ENCODE peak calls at places on chromosome 9, in four cellular contexts. I is pancreas; Z is PC-9; O is CD8-positive, alpha-beta memory T cell. S is an unnamed sample.

GRCh38 chr9:5560439-5560838 is 50.1 kb downstream of the PDCD1LG2 start:
- DNase-seq in I (no peak), Z (no peak), O (no peak), S (no peak)

GRCh38 chr9:106233116-106233515 is 538.8 kb downstream of the TMEM38B start:
- DNase-seq in I (no peak), Z (no peak), O (no peak), S (no peak)

GRCh38 chr9:14827805-14828204 is 82.4 kb downstream of the FREM1 start:
- DNase-seq in I (no peak), Z (no peak), O (no peak), S (no peak)

GRCh38 chr9:136804509-136805206 is 3.1 kb upstream of the RABL6 start:
- DNase-seq in I (no peak), Z (no peak), O (no peak), S (no peak)

GRCh38 chr9:89952401-89952800 is 347.6 kb downstream of the GADD45G start:
- DNase-seq in I (no peak), Z (no peak), O (no peak), S (no peak)

GRCh38 chr9:133587466-133587865 is 21.7 kb downstream of the FAM163B start:
- DNase-seq in I (no peak), Z (no peak), O (no peak), S (no peak)

GRCh38 chr9:79946718-79947117 is 375.0 kb downstream of the TLE4 start:
- DNase-seq in I (no peak), Z (no peak), O (no peak), S (no peak)

GRCh38 chr9:126805546-126806262 is 864 bp downstream of the ZBTB43 start:
- DNase-seq in I (peak; percentile 41), Z (peak; percentile 91), O (peak; percentile 77), S (peak; percentile 78)

GRCh38 chr9:119179701-119180100 is 189.5 kb downstream of the BRINP1 start:
- DNase-seq in I (no peak), Z (no peak), O (no peak), S (no peak)

GRCh38 chr9:92618633-92619225 is 51.2 kb downstream of the IPPK start:
- DNase-seq in I (peak; percentile 35), Z (no peak), O (no peak), S (no peak)

GRCh38 chr9:110814159-110814558 is 145.6 kb downstream of the MUSK start:
- DNase-seq in I (no peak), Z (peak; percentile 55), O (no peak), S (no peak)
- H3K4me1 ChIP-seq in I (no peaks in the 10 kb centered on the region), Z (no peaks in the 10 kb centered on the region), O (no peaks in the 10 kb centered on the region), S (no peaks in the 10 kb centered on the region)

GRCh38 chr9:98942906-98943681 is 613 bp upstream of the COL15A1 start:
- DNase-seq in I (no peak), Z (no peak), O (no peak), S (no peak)
- H3K27ac ChIP-seq in I (no peak overlapping the region), Z (no peak overlapping the region), O (no peak overlapping the region), S (peak overlapping the region; percentile 34)

DNA sequence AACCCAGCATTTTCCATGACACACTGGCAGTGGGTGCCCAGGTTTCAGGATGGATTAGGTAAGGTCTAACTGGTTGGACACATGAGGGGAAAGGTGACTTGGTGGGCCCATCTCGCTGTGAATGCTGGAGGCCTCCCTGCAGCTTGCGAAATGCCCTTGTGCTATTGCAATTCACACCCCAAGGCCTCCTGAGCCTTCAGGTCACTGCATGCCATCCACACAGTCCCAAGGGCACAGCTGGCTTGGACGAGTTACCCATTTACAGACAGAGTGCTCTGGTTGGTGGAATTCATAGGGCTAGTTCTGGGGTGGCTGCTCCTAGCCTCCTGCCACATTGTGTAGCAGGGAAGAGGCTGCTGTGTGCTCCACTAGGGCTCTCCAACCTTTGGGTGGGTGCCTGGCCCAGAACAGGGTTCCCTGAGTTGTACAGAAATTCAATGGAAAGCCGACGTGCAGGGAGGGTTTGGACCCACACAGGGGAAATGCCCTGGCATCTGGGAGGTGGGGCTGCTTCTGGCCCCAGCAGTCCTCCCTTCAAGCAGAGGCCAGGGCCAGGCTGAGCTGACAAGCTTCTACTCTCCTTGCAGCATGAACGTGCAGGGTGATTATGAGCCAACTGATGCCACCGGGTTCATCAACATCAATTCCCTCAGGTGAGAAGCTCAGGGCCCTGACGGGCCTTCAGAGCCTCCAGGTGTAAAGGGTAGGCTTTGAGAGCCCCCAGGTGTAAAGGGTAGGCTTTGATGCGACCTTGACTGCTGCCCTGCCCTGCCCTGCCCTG is 54.3 kb downstream of the ASS1 start:
- DNase-seq in I (no peak), Z (no peak), O (no peak), S (no peak)
- H3K27me3 ChIP-seq in I (no peaks in the 10 kb centered on the region), Z (no peaks in the 10 kb centered on the region), O (no peaks in the 10 kb centered on the region), S (no peaks in the 10 kb centered on the region)

GRCh38 chr9:33686942-33687341 is 108.4 kb upstream of the PRSS3 start:
- DNase-seq in I (no peak), Z (no peak), O (no peak), S (no peak)
- H3K4me1 ChIP-seq in I (no peaks in the 10 kb centered on the region), Z (peaks cover 10% of the 10 kb centered on the region), O (no peaks in the 10 kb centered on the region), S (no peaks in the 10 kb centered on the region)

GRCh38 chr9:108151161-108151586 is 661.6 kb upstream of the KLF4 start:
- DNase-seq in I (no peak), Z (peak; percentile 47), O (no peak), S (no peak)
- H3K27ac ChIP-seq in I (no peak overlapping the region), Z (no peak overlapping the region), O (no peak overlapping the region), S (no peak overlapping the region)

GRCh38 chr9:34524349-34524748 is 1.6 kb upstream of the ENHO start:
- DNase-seq in I (no peak), Z (no peak), O (no peak), S (no peak)
- H3K27me3 ChIP-seq in I (no peaks in the 10 kb centered on the region), Z (peaks cover 10% of the 10 kb centered on the region), O (no peaks in the 10 kb centered on the region), S (no peaks in the 10 kb centered on the region)

DNA sequence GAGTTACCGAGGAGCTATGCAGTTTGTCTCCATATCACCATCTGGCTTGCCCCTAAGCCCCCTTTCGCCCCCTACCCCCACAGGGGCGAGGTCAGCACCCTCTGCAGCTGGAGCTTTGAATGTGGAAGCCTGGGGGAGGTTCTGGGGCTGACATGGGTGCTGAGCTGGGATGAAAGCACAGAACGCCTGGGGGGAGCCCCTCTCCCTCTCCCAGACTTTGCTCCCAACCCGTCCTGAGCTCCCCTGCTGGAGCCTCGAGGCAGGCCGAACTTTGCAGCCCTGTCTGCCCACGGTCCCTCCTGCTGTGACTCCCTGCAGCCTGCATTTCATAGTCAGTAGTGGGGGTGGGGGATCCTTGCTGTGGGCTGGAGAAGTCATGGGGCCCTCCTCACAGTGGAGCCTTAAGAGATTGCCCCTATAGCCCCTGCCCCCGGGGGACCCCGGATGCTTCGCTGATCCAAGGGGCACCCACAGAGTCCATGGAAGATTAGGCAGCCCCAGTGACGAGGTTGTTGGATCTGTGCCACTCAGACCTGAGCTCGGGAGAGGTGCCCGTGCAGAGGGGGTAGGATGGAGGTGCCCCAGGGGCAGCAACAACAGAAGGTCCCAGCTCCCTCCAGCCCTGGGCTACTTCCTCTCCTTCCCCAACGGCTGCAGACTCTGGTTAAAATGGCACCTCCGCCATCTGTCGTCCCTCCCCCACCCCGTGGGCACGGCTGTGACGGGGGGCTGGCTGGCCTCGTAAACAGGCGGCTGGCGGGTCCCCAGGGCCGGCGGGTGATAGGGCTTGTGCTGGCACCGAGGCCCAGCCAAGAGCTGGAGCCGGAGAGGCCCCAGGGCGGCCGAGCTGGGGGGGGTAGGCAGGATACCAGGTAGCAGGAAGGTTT is 162.0 kb downstream of the C9orf50 start:
- DNase-seq in I (peak; percentile 79), Z (no peak), O (peak; percentile 46), S (peak; percentile 88)
- H3K4me1 ChIP-seq in I (peaks cover 26% of the 10 kb centered on the region), Z (peaks cover 42% of the 10 kb centered on the region), O (peaks cover 50% of the 10 kb centered on the region), S (peaks cover 22% of the 10 kb centered on the region)